ENCODE peak calls at places on chromosomes 3 and 15, in nine cellular contexts. One of them, this sample, is unnamed.

GRCh38 chr3:11832964-11833621 is 13.6 kb downstream of the TAMM41 start:
- DNase-seq in breast epithelium: no peak
- DNase-seq in SK-MEL-5: peak
- DNase-seq in activated T-cell treated with anti-CD3 and anti-CD28 coated beads for 1 hour: no peak
- DNase-seq in H7: no peak
- DNase-seq in stimulated activated CD8-positive, alpha-beta memory T cell treated with anti-CD3 and anti-CD28 coated beads, Interleukin-4, amount 100 ng/mL, for 1 hour: no peak
- DNase-seq in HT1080: no peak
- DNase-seq in effector memory CD4-positive, alpha-beta T cell: no peak
- DNase-seq in hippocampal formation: peak
- DNase-seq in this sample: no peak

GRCh38 chr15:31019986-31020385 is 28.6 kb upstream of the MTMR10 start:
- DNase-seq in breast epithelium: no peak
- DNase-seq in SK-MEL-5: no peak
- DNase-seq in activated T-cell treated with anti-CD3 and anti-CD28 coated beads for 1 hour: no peak
- DNase-seq in H7: no peak
- DNase-seq in stimulated activated CD8-positive, alpha-beta memory T cell treated with anti-CD3 and anti-CD28 coated beads, Interleukin-4, amount 100 ng/mL, for 1 hour: no peak
- DNase-seq in HT1080: no peak
- DNase-seq in effector memory CD4-positive, alpha-beta T cell: no peak
- DNase-seq in hippocampal formation: no peak
- DNase-seq in this sample: no peak

GRCh38 chr3:41688595-41689380 is 273.1 kb downstream of the ULK4 start:
- DNase-seq in breast epithelium: no peak
- DNase-seq in SK-MEL-5: no peak
- DNase-seq in activated T-cell treated with anti-CD3 and anti-CD28 coated beads for 1 hour: no peak
- DNase-seq in H7: no peak
- DNase-seq in stimulated activated CD8-positive, alpha-beta memory T cell treated with anti-CD3 and anti-CD28 coated beads, Interleukin-4, amount 100 ng/mL, for 1 hour: no peak
- DNase-seq in HT1080: peak
- DNase-seq in effector memory CD4-positive, alpha-beta T cell: no peak
- DNase-seq in hippocampal formation: no peak
- DNase-seq in this sample: peak

GRCh38 chr3:140601881-140602280 is 76.0 kb upstream of the TRIM42 start:
- DNase-seq in breast epithelium: no peak
- DNase-seq in SK-MEL-5: no peak
- DNase-seq in activated T-cell treated with anti-CD3 and anti-CD28 coated beads for 1 hour: no peak
- DNase-seq in H7: no peak
- DNase-seq in stimulated activated CD8-positive, alpha-beta memory T cell treated with anti-CD3 and anti-CD28 coated beads, Interleukin-4, amount 100 ng/mL, for 1 hour: no peak
- DNase-seq in HT1080: no peak
- DNase-seq in effector memory CD4-positive, alpha-beta T cell: no peak
- DNase-seq in hippocampal formation: no peak
- DNase-seq in this sample: no peak

GRCh38 chr15:76431936-76432335 is 95.4 kb downstream of the ISL2 start:
- DNase-seq in breast epithelium: no peak
- DNase-seq in SK-MEL-5: no peak
- DNase-seq in activated T-cell treated with anti-CD3 and anti-CD28 coated beads for 1 hour: no peak
- DNase-seq in H7: peak
- DNase-seq in stimulated activated CD8-positive, alpha-beta memory T cell treated with anti-CD3 and anti-CD28 coated beads, Interleukin-4, amount 100 ng/mL, for 1 hour: no peak
- DNase-seq in HT1080: no peak
- DNase-seq in effector memory CD4-positive, alpha-beta T cell: no peak
- DNase-seq in hippocampal formation: no peak
- DNase-seq in this sample: peak

GRCh38 chr15:36407647-36408046 is 171.8 kb upstream of the CDIN1 start:
- DNase-seq in breast epithelium: no peak
- DNase-seq in SK-MEL-5: no peak
- DNase-seq in activated T-cell treated with anti-CD3 and anti-CD28 coated beads for 1 hour: no peak
- DNase-seq in H7: peak
- DNase-seq in stimulated activated CD8-positive, alpha-beta memory T cell treated with anti-CD3 and anti-CD28 coated beads, Interleukin-4, amount 100 ng/mL, for 1 hour: no peak
- DNase-seq in HT1080: peak
- DNase-seq in effector memory CD4-positive, alpha-beta T cell: no peak
- DNase-seq in hippocampal formation: no peak
- DNase-seq in this sample: peak

GRCh38 chr3:140487566-140487965 is 190.3 kb upstream of the TRIM42 start:
- DNase-seq in breast epithelium: no peak
- DNase-seq in SK-MEL-5: peak
- DNase-seq in activated T-cell treated with anti-CD3 and anti-CD28 coated beads for 1 hour: no peak
- DNase-seq in H7: no peak
- DNase-seq in stimulated activated CD8-positive, alpha-beta memory T cell treated with anti-CD3 and anti-CD28 coated beads, Interleukin-4, amount 100 ng/mL, for 1 hour: no peak
- DNase-seq in HT1080: no peak
- DNase-seq in effector memory CD4-positive, alpha-beta T cell: no peak
- DNase-seq in hippocampal formation: no peak
- DNase-seq in this sample: no peak

GRCh38 chr15:99442268-99442897 is 123.4 kb upstream of the MEF2A start:
- DNase-seq in breast epithelium: peak
- DNase-seq in SK-MEL-5: no peak
- DNase-seq in activated T-cell treated with anti-CD3 and anti-CD28 coated beads for 1 hour: no peak
- DNase-seq in H7: peak
- DNase-seq in stimulated activated CD8-positive, alpha-beta memory T cell treated with anti-CD3 and anti-CD28 coated beads, Interleukin-4, amount 100 ng/mL, for 1 hour: no peak
- DNase-seq in HT1080: peak
- DNase-seq in effector memory CD4-positive, alpha-beta T cell: no peak
- DNase-seq in hippocampal formation: no peak
- DNase-seq in this sample: peak

GRCh38 chr3:61847784-61848462 is 286.6 kb downstream of the PTPRG start:
- DNase-seq in breast epithelium: no peak
- DNase-seq in SK-MEL-5: no peak
- DNase-seq in activated T-cell treated with anti-CD3 and anti-CD28 coated beads for 1 hour: no peak
- DNase-seq in H7: peak
- DNase-seq in stimulated activated CD8-positive, alpha-beta memory T cell treated with anti-CD3 and anti-CD28 coated beads, Interleukin-4, amount 100 ng/mL, for 1 hour: no peak
- DNase-seq in HT1080: no peak
- DNase-seq in effector memory CD4-positive, alpha-beta T cell: no peak
- DNase-seq in hippocampal formation: no peak
- DNase-seq in this sample: no peak

GRCh38 chr15:62391565-62392262 is 226.6 kb upstream of the C2CD4B start:
- DNase-seq in breast epithelium: peak
- DNase-seq in SK-MEL-5: peak
- DNase-seq in activated T-cell treated with anti-CD3 and anti-CD28 coated beads for 1 hour: no peak
- DNase-seq in H7: peak
- DNase-seq in stimulated activated CD8-positive, alpha-beta memory T cell treated with anti-CD3 and anti-CD28 coated beads, Interleukin-4, amount 100 ng/mL, for 1 hour: no peak
- DNase-seq in HT1080: no peak
- DNase-seq in effector memory CD4-positive, alpha-beta T cell: no peak
- DNase-seq in hippocampal formation: peak
- DNase-seq in this sample: peak

GRCh38 chr3:157786216-157786615 is 283.0 kb upstream of the VEPH1 start:
- DNase-seq in breast epithelium: no peak
- DNase-seq in SK-MEL-5: no peak
- DNase-seq in activated T-cell treated with anti-CD3 and anti-CD28 coated beads for 1 hour: no peak
- DNase-seq in H7: no peak
- DNase-seq in stimulated activated CD8-positive, alpha-beta memory T cell treated with anti-CD3 and anti-CD28 coated beads, Interleukin-4, amount 100 ng/mL, for 1 hour: no peak
- DNase-seq in HT1080: peak
- DNase-seq in effector memory CD4-positive, alpha-beta T cell: no peak
- DNase-seq in hippocampal formation: peak
- DNase-seq in this sample: peak

GRCh38 chr3:134066539-134067310 is 37.0 kb upstream of the SLCO2A1 start:
- DNase-seq in breast epithelium: peak
- DNase-seq in SK-MEL-5: no peak
- DNase-seq in activated T-cell treated with anti-CD3 and anti-CD28 coated beads for 1 hour: no peak
- DNase-seq in H7: no peak
- DNase-seq in stimulated activated CD8-positive, alpha-beta memory T cell treated with anti-CD3 and anti-CD28 coated beads, Interleukin-4, amount 100 ng/mL, for 1 hour: no peak
- DNase-seq in HT1080: peak
- DNase-seq in effector memory CD4-positive, alpha-beta T cell: no peak
- DNase-seq in hippocampal formation: no peak
- DNase-seq in this sample: peak

GRCh38 chr15:56244237-56244810 is 645 bp upstream of the RFX7 start:
- DNase-seq in breast epithelium: peak
- DNase-seq in SK-MEL-5: peak
- DNase-seq in activated T-cell treated with anti-CD3 and anti-CD28 coated beads for 1 hour: peak
- DNase-seq in H7: peak
- DNase-seq in stimulated activated CD8-positive, alpha-beta memory T cell treated with anti-CD3 and anti-CD28 coated beads, Interleukin-4, amount 100 ng/mL, for 1 hour: no peak
- DNase-seq in HT1080: peak
- DNase-seq in effector memory CD4-positive, alpha-beta T cell: no peak
- DNase-seq in hippocampal formation: peak
- DNase-seq in this sample: peak

This sample was measured in Daoy.